ENCODE peak calls at places on chromosomes 11 and 22, in six cellular contexts. D is CD8-positive, alpha-beta memory T cell; A is ovary; G is neuronal stem cell; Z is pancreas; J is esophagus squamous epithelium. I is an unnamed sample.

GRCh38 chr22:38569972-38570840 is at the start of gene DMC1:
- DNase-seq in D (peak; percentile 85), A (peak; percentile 98), G (peak; percentile 93), Z (peak; percentile 96), J (peak; percentile 55), I (peak; percentile 97)

GRCh38 chr11:134781335-134781970 is 369.4 kb upstream of the B3GAT1 start:
- DNase-seq in D (no peak), A (no peak), G (no peak), Z (no peak), J (no peak), I (no peak)

GRCh38 chr22:34696557-34696956 is 369.4 kb upstream of the ISX start:
- DNase-seq in D (no peak), A (no peak), G (peak; percentile 56), Z (no peak), J (no peak), I (no peak)

GRCh38 chr11:126588630-126589491 is 233.4 kb downstream of the ST3GAL4 start:
- DNase-seq in D (no peak), A (no peak), G (no peak), Z (no peak), J (no peak), I (no peak)

GRCh38 chr11:118318112-118319030 is 13.8 kb downstream of the CD3E start:
- DNase-seq in D (no peak), A (no peak), G (no peak), Z (no peak), J (no peak), I (no peak)

GRCh38 chr11:70092959-70093358 is 14.8 kb downstream of the ANO1 start:
- DNase-seq in D (no peak), A (no peak), G (no peak), Z (no peak), J (no peak), I (no peak)

GRCh38 chr11:74018331-74019005 is 9.6 kb upstream of the UCP3 start:
- DNase-seq in D (no peak), A (peak; percentile 86), G (no peak), Z (peak; percentile 91), J (no peak), I (peak; percentile 89)

GRCh38 chr11:45341379-45341778 is 55.2 kb upstream of the SYT13 start:
- DNase-seq in D (no peak), A (no peak), G (no peak), Z (no peak), J (no peak), I (no peak)

GRCh38 chr11:120527111-120527748 is 15.7 kb downstream of the GRIK4 start:
- DNase-seq in D (no peak), A (peak; percentile 75), G (no peak), Z (no peak), J (no peak), I (no peak)

GRCh38 chr22:45101828-45102227 is 61.9 kb upstream of the NUP50 start:
- DNase-seq in D (peak; percentile 16), A (peak; percentile 23), G (no peak), Z (no peak), J (no peak), I (no peak)

GRCh38 chr11:94000641-94001040 is 20.5 kb upstream of the HEPHL1 start:
- DNase-seq in D (no peak), A (no peak), G (no peak), Z (no peak), J (no peak), I (no peak)

GRCh38 chr11:118629761-118630661 is 22.6 kb downstream of the PHLDB1 start:
- DNase-seq in D (no peak), A (no peak), G (no peak), Z (no peak), J (no peak), I (no peak)

GRCh38 chr11:73334244-73335203 is 26.4 kb downstream of the ARHGEF17 start:
- DNase-seq in D (no peak), A (peak; percentile 96), G (no peak), Z (no peak), J (no peak), I (peak; percentile 90)

GRCh38 chr11:73359930-73360742 is 16.1 kb upstream of the RELT start:
- DNase-seq in D (no peak), A (no peak), G (no peak), Z (peak; percentile 49), J (no peak), I (no peak)

GRCh38 chr11:73197348-73197747 is 20.7 kb upstream of the P2RY2 start:
- DNase-seq in D (no peak), A (no peak), G (no peak), Z (no peak), J (no peak), I (no peak)

GRCh38 chr22:33579448-33580093 is 340.7 kb downstream of the LARGE1 start:
- DNase-seq in D (no peak), A (no peak), G (peak; percentile 53), Z (peak; percentile 44), J (no peak), I (peak; percentile 41)

GRCh38 chr11:69984457-69985261 is 93.5 kb upstream of the ANO1 start:
- DNase-seq in D (no peak), A (no peak), G (no peak), Z (no peak), J (no peak), I (no peak)

GRCh38 chr22:19678949-19679348 is 35.4 kb upstream of the SEPTIN5 start:
- DNase-seq in D (no peak), A (no peak), G (no peak), Z (no peak), J (no peak), I (no peak)

GRCh38 chr11:66277475-66278391 is at the start of gene CNIH2:
- DNase-seq in D (peak; percentile 51), A (no peak), G (no peak), Z (peak; percentile 78), J (no peak), I (no peak)

GRCh38 chr11:70761906-70762196 is 363.5 kb downstream of the CTTN start:
- DNase-seq in D (no peak), A (no peak), G (no peak), Z (no peak), J (no peak), I (no peak)